ENCODE peak calls at places on chromosomes 3 and 15, in five cellular contexts. V, G, U, X and E are unnamed samples.

GRCh38 chr3:82354181-82354696 is 592.8 kb upstream of the GBE1 start:
- DNase-seq in V (no peak), G (no peak), U (no peak), X (no peak), E (no peak)

GRCh38 chr3:157662171-157662570 is 159.0 kb upstream of the VEPH1 start:
- DNase-seq in V (no peak), G (no peak), U (no peak), X (no peak), E (no peak)

GRCh38 chr3:182450942-182451607 is 342.2 kb upstream of the ATP11B start:
- DNase-seq in V (no peak), G (no peak), U (no peak), X (no peak), E (no peak)

GRCh38 chr15:58770857-58771620 is at the start of gene MINDY2:
- DNase-seq in V (peak), G (peak), U (peak), X (peak), E (peak)

GRCh38 chr15:46442901-46443590 is 808.2 kb downstream of the SQOR start:
- DNase-seq in V (no peak), G (no peak), U (no peak), X (no peak), E (no peak)

GRCh38 chr15:78208887-78209645 is 25.3 kb downstream of the ACSBG1 start:
- DNase-seq in V (no peak), G (no peak), U (no peak), X (no peak), E (no peak)

GRCh38 chr15:45118131-45118588 is 4.0 kb downstream of the DUOXA2 start:
- DNase-seq in V (peak), G (peak), U (peak), X (peak), E (peak)

GRCh38 chr3:86958534-86958933 is 32.4 kb downstream of the VGLL3 start:
- DNase-seq in V (no peak), G (no peak), U (no peak), X (no peak), E (no peak)

GRCh38 chr3:150232992-150233451 is 175.1 kb upstream of the TSC22D2 start:
- DNase-seq in V (no peak), G (no peak), U (no peak), X (no peak), E (peak)

GRCh38 chr15:45121706-45122417 is 7.7 kb downstream of the DUOXA2 start:
- DNase-seq in V (no peak), G (no peak), U (peak), X (no peak), E (peak)

GRCh38 chr15:65309882-65310418 is 5.5 kb downstream of the RNU5B-1 start:
- DNase-seq in V (no peak), G (peak), U (no peak), X (no peak), E (no peak)

GRCh38 chr3:54349231-54349647 is 226.9 kb downstream of the CACNA2D3 start:
- DNase-seq in V (no peak), G (no peak), U (no peak), X (no peak), E (no peak)